ENCODE peak calls at places on chromosome 1, in six cellular contexts. Q is activated CD4-positive, alpha-beta T cell treated with anti-CD3 and anti-CD28 coated beads, Interleukin-2, amount 50 U/mL, for 1 hour; I is activated CD8-positive, alpha-beta memory T cell treated with anti-CD3 and anti-CD28 coated beads for 48 hours; T is activated naive CD4-positive, alpha-beta T cell treated with Interleukin-2 at 50 U/mL for 16 hours; G is EL; L is neural progenitor cell. H is an unnamed sample.
A peak's percentile ranks its signal among the peaks of the same experiment; 100 is the strongest.

GRCh38 chr1:87399701-87400100 is 71.0 kb downstream of the LMO4 start:
- DNase-seq in Q (no peak), L (peak; percentile 24), T (no peak), I (no peak), G (no peak), H (no peak)

GRCh38 chr1:29256979-29257804 is 20.9 kb downstream of the PTPRU start:
- DNase-seq in T (no peak), L (peak; percentile 27), Q (no peak), I (no peak), G (peak; percentile 44), H (no peak)

GRCh38 chr1:151716771-151717631 is at the start of gene CELF3:
- DNase-seq in Q (peak; percentile 30), L (peak; percentile 83), T (no peak), I (no peak), G (peak; percentile 11), H (peak; percentile 50)

GRCh38 chr1:159436469-159436868 is 3.1 kb upstream of the OR10J1 start:
- DNase-seq in I (no peak), T (no peak), G (no peak), Q (no peak), L (no peak), H (no peak)

GRCh38 chr1:241639653-241640148 is 468 bp downstream of the CHML start:
- DNase-seq in G (no peak), L (peak; percentile 67), I (peak; percentile 36), Q (peak; percentile 8), T (no peak), H (peak; percentile 39)

GRCh38 chr1:232990729-232991128 is 40.3 kb downstream of the NTPCR start:
- DNase-seq in Q (no peak), G (no peak), L (no peak), T (no peak), I (no peak), H (no peak)

GRCh38 chr1:99935534-99935933 is 34.3 kb upstream of the SLC35A3 start:
- DNase-seq in Q (no peak), L (no peak), G (no peak), I (no peak), T (no peak), H (no peak)

GRCh38 chr1:193058529-193059281 is 455 bp downstream of the UCHL5 start:
- DNase-seq in T (peak; percentile 73), Q (peak; percentile 25), L (no peak), G (peak; percentile 63), I (peak; percentile 34), H (peak; percentile 5)

GRCh38 chr1:8382051-8382505 is 64.2 kb downstream of the SLC45A1 start:
- DNase-seq in G (no peak), Q (no peak), T (no peak), I (no peak), L (peak; percentile 88), H (no peak)

GRCh38 chr1:109689844-109690405 is 2.3 kb downstream of the GSTM1 start:
- DNase-seq in T (no peak), I (no peak), L (no peak), G (no peak), Q (no peak), H (no peak)

GRCh38 chr1:84078108-84078823 is 65.8 kb upstream of the PRKACB start:
- DNase-seq in L (no peak), T (peak; percentile 22), Q (no peak), G (peak; percentile 60), I (peak; percentile 34), H (peak; percentile 29)

GRCh38 chr1:48007044-48007443 is 9.9 kb upstream of the TRABD2B start:
- DNase-seq in I (no peak), G (no peak), L (no peak), T (no peak), Q (no peak), H (no peak)

GRCh38 chr1:207963429-207964194 is 52.7 kb upstream of the CD34 start:
- DNase-seq in I (peak; percentile 79), G (peak; percentile 86), T (peak; percentile 84), Q (peak; percentile 77), L (peak; percentile 96), H (peak; percentile 99)

GRCh38 chr1:150563340-150564038 is 14.3 kb downstream of the ADAMTSL4 start:
- DNase-seq in Q (peak; percentile 42), T (peak; percentile 40), G (peak; percentile 48), I (no peak), L (no peak), H (no peak)

GRCh38 chr1:89114662-89115061 is 11.3 kb downstream of the GBP2 start:
- DNase-seq in I (no peak), Q (no peak), G (no peak), T (no peak), L (no peak), H (no peak)

GRCh38 chr1:168783831-168784230 is 54.8 kb upstream of the DPT start:
- DNase-seq in T (no peak), L (no peak), G (no peak), I (no peak), Q (no peak), H (no peak)

GRCh38 chr1:10257851-10258250 is 47.5 kb downstream of the KIF1B start:
- DNase-seq in L (no peak), T (no peak), G (no peak), Q (no peak), I (no peak), H (no peak)

GRCh38 chr1:9629445-9630201 is 21.9 kb upstream of the PIK3CD start:
- DNase-seq in L (no peak), I (peak; percentile 66), G (no peak), Q (peak; percentile 62), T (peak; percentile 74), H (no peak)

GRCh38 chr1:112674986-112675727 is 698 bp downstream of the MOV10 start:
- DNase-seq in I (peak; percentile 40), Q (peak; percentile 34), G (no peak), T (peak; percentile 43), L (peak; percentile 85), H (peak; percentile 64)

GRCh38 chr1:159922499-159923202 is 2.7 kb downstream of the TAGLN2 start:
- DNase-seq in L (no peak), T (peak; percentile 10), G (peak; percentile 36), Q (no peak), I (no peak), H (peak; percentile 60)

GRCh38 chr1:76075877-76076276 is 1.3 kb downstream of the ST6GALNAC3 start:
- DNase-seq in T (no peak), G (no peak), L (no peak), Q (no peak), I (no peak), H (no peak)

GRCh38 chr1:22471078-22471477 is 19.4 kb downstream of the ZBTB40 start:
- DNase-seq in L (no peak), G (peak; percentile 34), T (no peak), I (no peak), Q (no peak), H (peak; percentile 21)

GRCh38 chr1:243715285-243715684 is 134.8 kb downstream of the AKT3 start:
- DNase-seq in Q (no peak), L (no peak), T (no peak), G (peak; percentile 26), I (no peak), H (no peak)

GRCh38 chr1:185108324-185108723 is 48.4 kb downstream of the TRMT1L start:
- DNase-seq in I (no peak), G (no peak), L (no peak), Q (no peak), T (no peak), H (no peak)

GRCh38 chr1:36737767-36738166 is 255.1 kb upstream of the CSF3R start:
- DNase-seq in G (no peak), Q (no peak), L (peak; percentile 36), T (no peak), I (no peak), H (no peak)

GRCh38 chr1:118253310-118253903 is 68.4 kb upstream of the SPAG17 start:
- DNase-seq in Q (no peak), I (no peak), G (no peak), T (no peak), L (no peak), H (no peak)

GRCh38 chr1:225366552-225366951 is 61.3 kb downstream of the LBR start:
- DNase-seq in T (no peak), I (no peak), Q (no peak), L (no peak), G (no peak), H (no peak)

GRCh38 chr1:116243673-116244101 is 129.4 kb upstream of the ATP1A1 start:
- DNase-seq in L (no peak), T (no peak), G (no peak), I (no peak), Q (no peak), H (no peak)

GRCh38 chr1:105608713-105609112 is 1447.8 kb upstream of the PRMT6 start:
- DNase-seq in L (no peak), G (peak; percentile 6), T (no peak), I (no peak), Q (no peak), H (no peak)

GRCh38 chr1:98704474-98704873 is 43.0 kb downstream of the SNX7 start:
- DNase-seq in Q (no peak), L (peak; percentile 60), G (peak; percentile 7), I (no peak), T (no peak), H (no peak)

GRCh38 chr1:9551984-9552383 is 12.7 kb downstream of the SLC25A33 start:
- DNase-seq in I (no peak), Q (no peak), T (no peak), G (no peak), L (no peak), H (no peak)

GRCh38 chr1:182962554-182963115 is 9.7 kb upstream of the SHCBP1L start:
- DNase-seq in G (peak; percentile 90), I (no peak), L (peak; percentile 92), Q (no peak), T (no peak), H (peak; percentile 91)

GRCh38 chr1:147630447-147630846 is 39.9 kb downstream of the ACP6 start:
- DNase-seq in I (no peak), L (no peak), G (no peak), Q (no peak), T (no peak), H (no peak)

GRCh38 chr1:92186081-92186480 is 31.6 kb upstream of the C1orf146 start:
- DNase-seq in L (no peak), G (peak; percentile 15), T (no peak), Q (no peak), I (no peak), H (no peak)

GRCh38 chr1:225451840-225452515 is 24.1 kb upstream of the LBR start:
- DNase-seq in G (no peak), T (no peak), Q (no peak), I (no peak), L (peak; percentile 27), H (no peak)

GRCh38 chr1:109802136-109802900 is 38.6 kb upstream of the EPS8L3 start:
- DNase-seq in G (no peak), Q (peak; percentile 14), T (peak; percentile 53), I (no peak), L (no peak), H (no peak)

GRCh38 chr1:154502066-154502741 is at the start of the genes SHE and TDRD10:
- DNase-seq in L (peak; percentile 62), G (no peak), I (no peak), Q (no peak), T (peak; percentile 4), H (no peak)

GRCh38 chr1:212860713-212861581 is 2.9 kb downstream of the FLVCR1 start:
- DNase-seq in L (peak; percentile 39), T (no peak), I (no peak), G (peak; percentile 33), Q (no peak), H (no peak)

GRCh38 chr1:226882187-226882586 is 11.8 kb downstream of the PSEN2 start:
- DNase-seq in Q (no peak), L (no peak), T (peak; percentile 6), I (no peak), G (no peak), H (no peak)

H was measured in AG08396.